ENCODE peak calls at places on chromosomes 11 and 22, in eight cellular contexts. J is left lung, G is HL-60, B is HFF-Myc, K is pancreas, A is IMR-90, T is mucosa of descending colon, D is uterus. E is an unnamed sample.

GRCh38 chr11:125414121-125414520 is 81.9 kb downstream of the FEZ1 start:
- DNase-seq in K (no peak), A (no peak), J (no peak), B (no peak), D (no peak), G (no peak), T (no peak), E (no peak)

GRCh38 chr22:24370426-24370825 is 57.0 kb upstream of the ADORA2A start:
- DNase-seq in T (no peak), A (no peak), G (no peak), K (no peak), B (no peak), J (no peak), D (no peak), E (no peak)

GRCh38 chr11:114192841-114193389 is 103.3 kb upstream of the NNMT start:
- DNase-seq in G (no peak), J (no peak), D (no peak), B (no peak), K (no peak), A (no peak), T (no peak), E (no peak)

GRCh38 chr11:95659088-95659487 is 130.5 kb downstream of the FAM76B start:
- DNase-seq in G (no peak), J (no peak), B (no peak), A (peak), D (no peak), K (no peak), T (no peak), E (no peak)

GRCh38 chr22:29716814-29717213 is 3.0 kb upstream of the CABP7 start:
- DNase-seq in B (peak), A (peak), D (peak), J (no peak), T (peak), G (peak), K (peak), E (no peak)

GRCh38 chr11:9250139-9250582 is 15.0 kb downstream of the DENND5A start:
- DNase-seq in G (no peak), T (no peak), A (no peak), J (no peak), B (no peak), D (no peak), K (no peak), E (no peak)

GRCh38 chr11:33375688-33376311 is 118.6 kb downstream of the HIPK3 start:
- DNase-seq in A (peak), K (no peak), B (no peak), J (peak), G (no peak), T (no peak), D (no peak), E (no peak)

GRCh38 chr11:44003736-44004451 is 43.9 kb upstream of the ACCSL start:
- DNase-seq in B (no peak), A (no peak), G (no peak), K (no peak), T (no peak), D (no peak), J (peak), E (no peak)

GRCh38 chr11:122910775-122911174 is 28.2 kb downstream of the JHY start:
- DNase-seq in K (no peak), J (no peak), G (no peak), A (peak), T (no peak), D (no peak), B (no peak), E (no peak)

DNA sequence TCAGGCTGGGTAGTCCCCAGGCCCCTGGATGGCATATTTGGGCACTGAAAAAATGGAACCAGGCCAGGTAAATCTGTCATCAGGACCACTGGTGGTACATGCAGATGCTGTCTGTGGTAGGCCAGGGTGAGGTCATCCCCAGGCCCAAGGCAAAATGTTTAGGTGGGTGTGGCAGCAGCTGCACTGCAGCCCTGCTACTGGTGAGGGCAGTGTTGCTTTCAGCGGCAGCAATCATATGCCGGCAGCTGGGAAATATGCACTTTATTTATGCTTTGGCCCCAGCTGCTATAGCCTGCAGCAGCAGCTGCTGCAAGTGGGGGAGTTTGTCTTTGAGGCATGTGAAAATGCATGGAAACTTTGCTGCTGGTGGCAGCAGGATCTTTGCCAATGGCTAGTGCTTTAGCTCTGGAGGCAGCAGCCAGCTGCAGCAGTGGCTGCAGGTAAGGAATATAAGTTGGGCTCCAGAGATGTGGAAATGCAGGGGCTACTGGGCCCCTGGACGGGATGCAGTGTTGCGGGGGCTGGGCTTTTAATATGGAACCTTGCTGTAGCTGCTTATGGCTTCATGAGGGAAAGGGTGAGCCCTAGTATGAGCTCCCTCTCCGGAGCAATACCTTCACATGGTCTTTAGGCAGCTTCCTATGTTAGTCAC is 365.7 kb upstream of the CADM1 start:
- DNase-seq in G (no peak), J (peak), K (no peak), B (no peak), D (no peak), A (peak), T (peak), E (no peak)
- TF ChIP-seq CTCF in G (peak), J (peak), K (no peak), B (no peak), D (no peak), A (peak), T (no peak), E (no peak)

GRCh38 chr22:27260087-27260730 is 541.3 kb downstream of the MN1 start:
- DNase-seq in K (no peak), G (no peak), T (no peak), D (no peak), B (no peak), J (no peak), A (no peak), E (no peak)

GRCh38 chr22:27259390-27259789 is 542.2 kb downstream of the MN1 start:
- DNase-seq in G (no peak), K (no peak), T (no peak), A (no peak), J (no peak), D (no peak), B (no peak), E (no peak)

GRCh38 chr22:27258773-27259172 is 542.8 kb downstream of the MN1 start:
- DNase-seq in G (no peak), B (no peak), D (no peak), J (no peak), K (no peak), T (no peak), A (no peak), E (no peak)

GRCh38 chr22:27255580-27255979 is 546.0 kb downstream of the MN1 start:
- DNase-seq in T (no peak), B (no peak), J (no peak), G (no peak), K (no peak), D (no peak), A (no peak), E (no peak)

DNA sequence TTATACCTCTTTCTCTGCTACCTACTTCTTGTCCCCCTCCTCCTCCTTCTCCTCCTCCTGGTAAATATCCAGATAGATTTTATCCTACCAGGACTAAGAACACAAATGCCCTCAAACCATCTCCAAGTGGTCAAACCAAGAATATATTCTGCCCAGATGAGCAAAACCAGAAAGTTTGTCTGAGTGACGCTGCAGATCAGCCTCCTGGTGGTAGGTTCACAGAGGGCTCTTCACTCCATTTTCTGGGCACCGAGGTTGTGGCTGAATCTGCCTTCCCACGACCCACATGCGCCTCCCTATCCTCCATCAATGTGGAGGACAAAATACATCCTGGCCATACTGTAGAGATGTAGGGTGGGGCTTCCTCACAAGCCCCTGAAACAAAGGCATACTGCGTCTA is 543.6 kb downstream of the MN1 start:
- DNase-seq in J (no peak), G (no peak), K (no peak), T (no peak), B (no peak), A (no peak), D (no peak), E (no peak)
- TF ChIP-seq CTCF in J (no peak), G (no peak), K (no peak), T (no peak), B (peak), A (no peak), D (no peak), E (no peak)

DNA sequence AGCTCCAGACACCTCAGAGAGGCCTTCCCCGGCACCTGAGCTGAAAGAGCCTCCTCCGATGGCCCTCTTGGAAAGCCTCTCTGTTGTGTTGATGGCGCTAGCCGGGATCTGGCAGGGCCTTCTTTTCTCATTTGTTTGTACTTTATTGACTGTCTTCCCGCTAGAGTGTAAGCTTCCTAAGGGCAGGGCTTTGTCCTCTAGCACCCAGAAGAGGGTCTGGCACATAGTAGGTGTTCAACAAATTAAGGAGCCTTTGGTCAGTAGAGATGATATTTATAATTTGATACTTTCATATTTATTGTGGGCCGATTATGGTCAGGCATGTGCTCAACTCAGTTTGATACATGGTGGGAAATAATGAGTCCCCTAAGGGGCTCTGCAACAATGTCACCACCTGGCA is 4.0 kb downstream of the ARL2 start:
- DNase-seq in D (no peak), K (no peak), T (no peak), J (no peak), B (no peak), A (no peak), G (no peak), E (no peak)
- TF ChIP-seq CTCF in D (no peak), K (no peak), T (no peak), J (no peak), B (no peak), A (no peak), G (no peak), E (no peak)

GRCh38 chr11:28674432-28675076 is 566.4 kb downstream of the METTL15 start:
- DNase-seq in B (peak), K (no peak), A (peak), J (no peak), D (no peak), G (no peak), T (peak), E (no peak)
- TF ChIP-seq CTCF in B (peak), K (no peak), A (peak), J (no peak), D (no peak), G (no peak), T (no peak), E (no peak)

GRCh38 chr11:22169833-22170232 is 23.1 kb upstream of the ANO5 start:
- DNase-seq in D (no peak), T (no peak), B (no peak), K (no peak), J (no peak), G (no peak), A (peak), E (no peak)
- TF ChIP-seq CTCF in D (no peak), T (no peak), B (no peak), K (peak), J (peak), G (peak), A (peak), E (no peak)

E was measured in activated B cell treated with CpG ODN at 0.5 μM for 24 hours.